ENCODE peak calls at places on chromosomes 3 and 15, in five cellular contexts. One of them, this sample, is unnamed.
A peak's percentile ranks its signal among the peaks of the same experiment; 100 is the strongest.

GRCh38 chr15:56757884-56758283 is 24.6 kb upstream of the ZNF280D start:
- DNase-seq in transverse colon: no peak
- DNase-seq in breast epithelium: no peak
- DNase-seq in right lobe of liver: no peak
- DNase-seq in esophagus squamous epithelium: no peak
- DNase-seq in this sample: no peak

GRCh38 chr3:197959500-197959890 is 522 bp upstream of the LMLN start:
- DNase-seq in transverse colon: no peak
- DNase-seq in breast epithelium: no peak
- DNase-seq in right lobe of liver: no peak
- DNase-seq in esophagus squamous epithelium: no peak
- DNase-seq in this sample: no peak

GRCh38 chr3:154112146-154112545 is 9.0 kb upstream of the ARHGEF26 start:
- DNase-seq in transverse colon: no peak
- DNase-seq in breast epithelium: no peak
- DNase-seq in right lobe of liver: no peak
- DNase-seq in esophagus squamous epithelium: no peak
- DNase-seq in this sample: no peak

GRCh38 chr15:101139986-101140696 is 111.7 kb downstream of the CHSY1 start:
- DNase-seq in transverse colon: no peak
- DNase-seq in breast epithelium: no peak
- DNase-seq in right lobe of liver: no peak
- DNase-seq in esophagus squamous epithelium: no peak
- DNase-seq in this sample: no peak

GRCh38 chr15:41917767-41918430 is 24.0 kb upstream of the SPTBN5 start:
- DNase-seq in transverse colon: no peak
- DNase-seq in breast epithelium: peak; percentile 51
- DNase-seq in right lobe of liver: no peak
- DNase-seq in esophagus squamous epithelium: no peak
- DNase-seq in this sample: no peak

GRCh38 chr3:194711286-194711685 is 25.6 kb downstream of the FAM43A start:
- DNase-seq in transverse colon: no peak
- DNase-seq in breast epithelium: no peak
- DNase-seq in right lobe of liver: no peak
- DNase-seq in esophagus squamous epithelium: no peak
- DNase-seq in this sample: no peak

GRCh38 chr15:84949043-84949442 is 32.6 kb upstream of the PDE8A start:
- DNase-seq in transverse colon: no peak
- DNase-seq in breast epithelium: no peak
- DNase-seq in right lobe of liver: no peak
- DNase-seq in esophagus squamous epithelium: no peak
- DNase-seq in this sample: no peak

GRCh38 chr3:33798113-33798417 is 365 bp upstream of the PDCD6IP start:
- DNase-seq in transverse colon: no peak
- DNase-seq in breast epithelium: no peak
- DNase-seq in right lobe of liver: no peak
- DNase-seq in esophagus squamous epithelium: no peak
- DNase-seq in this sample: no peak

GRCh38 chr3:188962253-188963247 is 209.2 kb upstream of the TPRG1 start:
- DNase-seq in transverse colon: no peak
- DNase-seq in breast epithelium: no peak
- DNase-seq in right lobe of liver: no peak
- DNase-seq in esophagus squamous epithelium: no peak
- DNase-seq in this sample: no peak

GRCh38 chr3:133040696-133041523 is 2.7 kb downstream of the TMEM108 start:
- DNase-seq in transverse colon: peak; percentile 61
- DNase-seq in breast epithelium: peak; percentile 63
- DNase-seq in right lobe of liver: peak; percentile 66
- DNase-seq in esophagus squamous epithelium: no peak
- DNase-seq in this sample: peak; percentile 89

GRCh38 chr15:98231696-98232440 is 271.4 kb downstream of the ARRDC4 start:
- DNase-seq in transverse colon: no peak
- DNase-seq in breast epithelium: no peak
- DNase-seq in right lobe of liver: no peak
- DNase-seq in esophagus squamous epithelium: no peak
- DNase-seq in this sample: no peak

GRCh38 chr3:15964605-15965061 is 166.9 kb upstream of the ANKRD28 start:
- DNase-seq in transverse colon: no peak
- DNase-seq in breast epithelium: no peak
- DNase-seq in right lobe of liver: no peak
- DNase-seq in esophagus squamous epithelium: no peak
- DNase-seq in this sample: no peak

GRCh38 chr3:188220988-188221818 is 67.2 kb downstream of the LPP start:
- DNase-seq in transverse colon: peak; percentile 45
- DNase-seq in breast epithelium: no peak
- DNase-seq in right lobe of liver: no peak
- DNase-seq in esophagus squamous epithelium: no peak
- DNase-seq in this sample: peak; percentile 94

GRCh38 chr3:123582315-123582714 is 2.5 kb downstream of the HACD2 start:
- DNase-seq in transverse colon: peak; percentile 29
- DNase-seq in breast epithelium: no peak
- DNase-seq in right lobe of liver: no peak
- DNase-seq in esophagus squamous epithelium: no peak
- DNase-seq in this sample: no peak

GRCh38 chr3:16724487-16724886 is 119.3 kb upstream of the DAZL start:
- DNase-seq in transverse colon: no peak
- DNase-seq in breast epithelium: no peak
- DNase-seq in right lobe of liver: no peak
- DNase-seq in esophagus squamous epithelium: no peak
- DNase-seq in this sample: no peak

GRCh38 chr3:130648293-130648692 is 98.3 kb downstream of the PIK3R4 start:
- DNase-seq in transverse colon: no peak
- DNase-seq in breast epithelium: no peak
- DNase-seq in right lobe of liver: no peak
- DNase-seq in esophagus squamous epithelium: no peak
- DNase-seq in this sample: no peak

GRCh38 chr15:38530113-38530512 is 34.5 kb downstream of the RASGRP1 start:
- DNase-seq in transverse colon: no peak
- DNase-seq in breast epithelium: no peak
- DNase-seq in right lobe of liver: no peak
- DNase-seq in esophagus squamous epithelium: no peak
- DNase-seq in this sample: no peak

GRCh38 chr3:119664370-119664769 is 4.0 kb upstream of the POPDC2 start:
- DNase-seq in transverse colon: no peak
- DNase-seq in breast epithelium: no peak
- DNase-seq in right lobe of liver: no peak
- DNase-seq in esophagus squamous epithelium: no peak
- DNase-seq in this sample: no peak

GRCh38 chr3:3800685-3801509 is 1.7 kb downstream of the LRRN1 start:
- DNase-seq in transverse colon: no peak
- DNase-seq in breast epithelium: peak; percentile 58
- DNase-seq in right lobe of liver: peak; percentile 62
- DNase-seq in esophagus squamous epithelium: no peak
- DNase-seq in this sample: peak; percentile 83

GRCh38 chr3:169299897-169300296 is 363.6 kb downstream of the MECOM start:
- DNase-seq in transverse colon: no peak
- DNase-seq in breast epithelium: no peak
- DNase-seq in right lobe of liver: no peak
- DNase-seq in esophagus squamous epithelium: no peak
- DNase-seq in this sample: no peak

GRCh38 chr15:33994005-33994615 is 25.8 kb downstream of the CHRM5 start:
- DNase-seq in transverse colon: no peak
- DNase-seq in breast epithelium: no peak
- DNase-seq in right lobe of liver: no peak
- DNase-seq in esophagus squamous epithelium: no peak
- DNase-seq in this sample: no peak

GRCh38 chr15:77667351-77667750 is 34.6 kb upstream of the LINGO1 start:
- DNase-seq in transverse colon: no peak
- DNase-seq in breast epithelium: no peak
- DNase-seq in right lobe of liver: no peak
- DNase-seq in esophagus squamous epithelium: no peak
- DNase-seq in this sample: no peak

GRCh38 chr3:7577513-7577912 is 716.6 kb downstream of the GRM7 start:
- DNase-seq in transverse colon: no peak
- DNase-seq in breast epithelium: no peak
- DNase-seq in right lobe of liver: no peak
- DNase-seq in esophagus squamous epithelium: no peak
- DNase-seq in this sample: no peak

GRCh38 chr15:40330368-40330836 is 6.9 kb downstream of the INAFM2 start:
- DNase-seq in transverse colon: peak; percentile 58
- DNase-seq in breast epithelium: no peak
- DNase-seq in right lobe of liver: no peak
- DNase-seq in esophagus squamous epithelium: no peak
- DNase-seq in this sample: no peak

GRCh38 chr3:66538390-66538789 is 37.6 kb upstream of the LRIG1 start:
- DNase-seq in transverse colon: no peak
- DNase-seq in breast epithelium: no peak
- DNase-seq in right lobe of liver: no peak
- DNase-seq in esophagus squamous epithelium: no peak
- DNase-seq in this sample: no peak

GRCh38 chr3:195154793-195155535 is 116.0 kb downstream of the XXYLT1 start:
- DNase-seq in transverse colon: peak; percentile 82
- DNase-seq in breast epithelium: peak; percentile 92
- DNase-seq in right lobe of liver: peak; percentile 80
- DNase-seq in esophagus squamous epithelium: no peak
- DNase-seq in this sample: peak; percentile 73

GRCh38 chr3:50994537-50994936 is 319.8 kb downstream of the DOCK3 start:
- DNase-seq in transverse colon: no peak
- DNase-seq in breast epithelium: no peak
- DNase-seq in right lobe of liver: no peak
- DNase-seq in esophagus squamous epithelium: no peak
- DNase-seq in this sample: no peak
- TF ChIP-seq POLR2A in transverse colon: no peak
- TF ChIP-seq POLR2A in breast epithelium: no peak
- TF ChIP-seq POLR2A in right lobe of liver: no peak
- TF ChIP-seq POLR2A in esophagus squamous epithelium: no peak
- TF ChIP-seq POLR2A in this sample: no peak

GRCh38 chr15:94295275-94295674 is 63.9 kb downstream of the MCTP2 start:
- DNase-seq in transverse colon: no peak
- DNase-seq in breast epithelium: no peak
- DNase-seq in right lobe of liver: no peak
- DNase-seq in esophagus squamous epithelium: no peak
- DNase-seq in this sample: no peak

GRCh38 chr15:94293411-94294402 is 62.3 kb downstream of the MCTP2 start:
- DNase-seq in transverse colon: no peak
- DNase-seq in breast epithelium: no peak
- DNase-seq in right lobe of liver: no peak
- DNase-seq in esophagus squamous epithelium: no peak
- DNase-seq in this sample: no peak

GRCh38 chr15:94298359-94298758 is 67.0 kb downstream of the MCTP2 start:
- DNase-seq in transverse colon: no peak
- DNase-seq in breast epithelium: no peak
- DNase-seq in right lobe of liver: no peak
- DNase-seq in esophagus squamous epithelium: no peak
- DNase-seq in this sample: no peak

GRCh38 chr15:94297543-94297942 is 66.2 kb downstream of the MCTP2 start:
- DNase-seq in transverse colon: no peak
- DNase-seq in breast epithelium: no peak
- DNase-seq in right lobe of liver: no peak
- DNase-seq in esophagus squamous epithelium: no peak
- DNase-seq in this sample: no peak

GRCh38 chr15:94294556-94294955 is 63.2 kb downstream of the MCTP2 start:
- DNase-seq in transverse colon: no peak
- DNase-seq in breast epithelium: no peak
- DNase-seq in right lobe of liver: no peak
- DNase-seq in esophagus squamous epithelium: no peak
- DNase-seq in this sample: no peak
- TF ChIP-seq CTCF in transverse colon: no peak
- TF ChIP-seq CTCF in breast epithelium: no peak
- TF ChIP-seq CTCF in right lobe of liver: no peak
- TF ChIP-seq CTCF in esophagus squamous epithelium: no peak
- TF ChIP-seq CTCF in this sample: no peak

GRCh38 chr3:50292159-50292923 is at the start of gene IFRD2:
- DNase-seq in transverse colon: peak; percentile 97
- DNase-seq in breast epithelium: peak; percentile 96
- DNase-seq in right lobe of liver: peak; percentile 99
- DNase-seq in esophagus squamous epithelium: peak; percentile 91
- DNase-seq in this sample: peak; percentile 99
- TF ChIP-seq POLR2A in transverse colon: peak; percentile 75
- TF ChIP-seq POLR2A in breast epithelium: peak; percentile 53
- TF ChIP-seq POLR2A in right lobe of liver: peak; percentile 72
- TF ChIP-seq POLR2A in esophagus squamous epithelium: peak; percentile 81
- TF ChIP-seq POLR2A in this sample: no peak

GRCh38 chr3:52383446-52383845 is 61.5 kb downstream of the SEMA3G start:
- DNase-seq in transverse colon: no peak
- DNase-seq in breast epithelium: no peak
- DNase-seq in right lobe of liver: no peak
- DNase-seq in esophagus squamous epithelium: no peak
- DNase-seq in this sample: no peak

GRCh38 chr3:52388348-52388821 is 56.5 kb downstream of the SEMA3G start:
- DNase-seq in transverse colon: no peak
- DNase-seq in breast epithelium: no peak
- DNase-seq in right lobe of liver: no peak
- DNase-seq in esophagus squamous epithelium: no peak
- DNase-seq in this sample: no peak

GRCh38 chr3:52384009-52384761 is 60.7 kb downstream of the SEMA3G start:
- DNase-seq in transverse colon: no peak
- DNase-seq in breast epithelium: no peak
- DNase-seq in right lobe of liver: no peak
- DNase-seq in esophagus squamous epithelium: no peak
- DNase-seq in this sample: no peak

GRCh38 chr3:52387481-52387880 is 57.4 kb downstream of the SEMA3G start:
- DNase-seq in transverse colon: no peak
- DNase-seq in breast epithelium: no peak
- DNase-seq in right lobe of liver: no peak
- DNase-seq in esophagus squamous epithelium: no peak
- DNase-seq in this sample: no peak

GRCh38 chr3:52385157-52385556 is 59.7 kb downstream of the SEMA3G start:
- DNase-seq in transverse colon: no peak
- DNase-seq in breast epithelium: no peak
- DNase-seq in right lobe of liver: no peak
- DNase-seq in esophagus squamous epithelium: no peak
- DNase-seq in this sample: no peak
- TF ChIP-seq CTCF in transverse colon: peak; percentile 16
- TF ChIP-seq CTCF in breast epithelium: no peak
- TF ChIP-seq CTCF in right lobe of liver: peak; percentile 6
- TF ChIP-seq CTCF in esophagus squamous epithelium: no peak
- TF ChIP-seq CTCF in this sample: no peak

DNA sequence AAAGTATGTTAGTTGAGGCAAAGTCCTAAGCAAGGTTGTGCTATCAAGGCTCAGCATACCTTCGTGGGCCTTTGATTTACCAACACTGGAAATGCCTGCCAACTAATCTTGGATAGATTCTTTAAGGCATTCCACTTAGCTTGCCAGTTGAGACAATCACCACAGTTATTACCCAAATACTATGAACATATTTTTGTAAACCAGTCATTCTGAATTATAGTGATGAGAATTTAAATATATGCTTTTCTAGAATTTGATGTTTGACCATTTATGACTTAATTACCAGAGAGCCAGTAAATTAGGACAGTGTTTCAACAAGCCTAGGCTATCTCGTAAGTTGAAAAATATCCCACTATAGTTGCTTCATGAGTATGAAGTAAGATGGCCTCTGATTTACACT is 15.5 kb downstream of the TRIM59 start:
- DNase-seq in transverse colon: no peak
- DNase-seq in breast epithelium: no peak
- DNase-seq in right lobe of liver: no peak
- DNase-seq in esophagus squamous epithelium: no peak
- DNase-seq in this sample: no peak
- TF ChIP-seq POLR2A in transverse colon: no peak
- TF ChIP-seq POLR2A in breast epithelium: no peak
- TF ChIP-seq POLR2A in right lobe of liver: no peak
- TF ChIP-seq POLR2A in esophagus squamous epithelium: no peak
- TF ChIP-seq POLR2A in this sample: no peak

GRCh38 chr3:99842826-99843589 is 25.3 kb downstream of the CMSS1 start:
- DNase-seq in transverse colon: no peak
- DNase-seq in breast epithelium: no peak
- DNase-seq in right lobe of liver: no peak
- DNase-seq in esophagus squamous epithelium: no peak
- DNase-seq in this sample: no peak
- TF ChIP-seq CTCF in transverse colon: peak; percentile 72
- TF ChIP-seq CTCF in breast epithelium: peak; percentile 71
- TF ChIP-seq CTCF in right lobe of liver: peak; percentile 69
- TF ChIP-seq CTCF in esophagus squamous epithelium: peak; percentile 66
- TF ChIP-seq CTCF in this sample: no peak